ENCODE peak calls at places on chromosomes 5 and 9, in four cellular contexts. S is cardiac muscle cell, O is stomach, C is kidney epithelial cell. T is an unnamed sample. For H3K36me3, the result is how much of the 10 kb centered on the place peaks cover.

GRCh38 chr5:1480217-1480616 is 35.0 kb upstream of the SLC6A3 start:
- DNase-seq in S (peak), O (peak), C (no peak), T (peak)

GRCh38 chr5:178359738-178360137 is 127.1 kb upstream of the PHYKPL start:
- DNase-seq in S (no peak), O (no peak), C (no peak), T (no peak)

GRCh38 chr9:98191615-98192502 is 578 bp downstream of the CORO2A start:
- DNase-seq in S (no peak), O (peak), C (no peak), T (peak)

GRCh38 chr5:115575167-115576070 is 26.9 kb downstream of the TICAM2 start:
- DNase-seq in S (peak), O (no peak), C (peak), T (no peak)

GRCh38 chr5:93717162-93717561 is 24.2 kb downstream of the POU5F2 start:
- DNase-seq in S (peak), O (no peak), C (peak), T (no peak)

GRCh38 chr5:123496892-123497291 is 15.1 kb upstream of the CSNK1G3 start:
- DNase-seq in S (no peak), O (no peak), C (no peak), T (no peak)

GRCh38 chr9:91078041-91078441 is 276.4 kb downstream of the SYK start:
- DNase-seq in S (peak), O (no peak), C (no peak), T (no peak)

GRCh38 chr5:38009754-38010386 is 170.0 kb upstream of the GDNF start:
- DNase-seq in S (no peak), O (no peak), C (no peak), T (no peak)

GRCh38 chr9:13857521-13857920 is 456.4 kb downstream of the NFIB start:
- DNase-seq in S (no peak), O (no peak), C (no peak), T (no peak)

GRCh38 chr5:126124706-126125345 is 298.4 kb upstream of the GRAMD2B start:
- DNase-seq in S (peak), O (no peak), C (peak), T (no peak)

GRCh38 chr9:89999534-90000370 is 394.9 kb downstream of the GADD45G start:
- DNase-seq in S (peak), O (peak), C (no peak), T (peak)

GRCh38 chr9:118961857-118962256 is 407.4 kb downstream of the BRINP1 start:
- DNase-seq in S (no peak), O (no peak), C (peak), T (no peak)

GRCh38 chr5:150562832-150563231 is 54.9 kb downstream of the NDST1 start:
- DNase-seq in S (peak), O (no peak), C (no peak), T (peak)

GRCh38 chr5:82694886-82695285 is 382.3 kb downstream of the TMEM167A start:
- DNase-seq in S (no peak), O (no peak), C (no peak), T (peak)

GRCh38 chr5:132176987-132177386 is 50.7 kb downstream of the P4HA2 start:
- DNase-seq in S (peak), O (no peak), C (no peak), T (no peak)

GRCh38 chr9:136133191-136133958 is 14.7 kb upstream of the TMEM250 start:
- DNase-seq in S (peak), O (no peak), C (no peak), T (no peak)

GRCh38 chr9:131227112-131228058 is 48.9 kb downstream of the FAM78A start:
- DNase-seq in S (peak), O (peak), C (no peak), T (peak)

GRCh38 chr9:14731294-14731981 is 8.9 kb upstream of the CER1 start:
- DNase-seq in S (no peak), O (no peak), C (no peak), T (no peak)

GRCh38 chr5:174741352-174741751 is 17.0 kb downstream of the MSX2 start:
- DNase-seq in S (no peak), O (no peak), C (no peak), T (no peak)

GRCh38 chr9:87592554-87593394 is 95.1 kb downstream of the DAPK1 start:
- DNase-seq in S (peak), O (peak), C (peak), T (peak)

GRCh38 chr5:141598389-141599360 is 20.1 kb downstream of the DIAPH1 start:
- DNase-seq in S (no peak), O (no peak), C (no peak), T (no peak)

DNA sequence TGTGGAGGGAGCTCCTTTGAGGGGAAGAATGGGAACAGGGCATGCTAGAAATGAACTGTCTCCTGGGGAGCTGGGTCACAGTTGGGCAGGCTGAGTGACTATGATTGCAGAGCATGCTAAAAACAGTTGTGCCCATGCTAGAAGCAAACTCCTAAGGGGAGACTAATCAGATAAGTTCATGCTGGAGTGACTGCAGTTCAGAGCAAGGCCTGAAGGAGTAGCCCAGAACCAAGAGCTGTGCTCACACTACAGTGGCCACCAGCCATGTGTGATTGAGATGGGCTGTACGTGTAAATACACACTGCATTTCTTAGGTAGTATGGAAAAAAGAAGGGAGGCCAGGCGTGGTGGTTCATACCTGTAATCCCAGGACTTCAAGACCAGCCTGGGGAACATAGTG is 10.3 kb upstream of the AK1 start:
- DNase-seq in S (no peak), O (no peak), C (no peak), T (no peak)
- TF ChIP-seq CTCF in S (no peak), O (no peak), C (no peak), T (no peak)

GRCh38 chr9:22009563-22009867 is 410 bp upstream of the CDKN2B start:
- DNase-seq in S (no peak), O (no peak), C (no peak), T (no peak)
- H3K36me3 ChIP-seq in S (under half), O (under half), C (under half), T (under half)

DNA sequence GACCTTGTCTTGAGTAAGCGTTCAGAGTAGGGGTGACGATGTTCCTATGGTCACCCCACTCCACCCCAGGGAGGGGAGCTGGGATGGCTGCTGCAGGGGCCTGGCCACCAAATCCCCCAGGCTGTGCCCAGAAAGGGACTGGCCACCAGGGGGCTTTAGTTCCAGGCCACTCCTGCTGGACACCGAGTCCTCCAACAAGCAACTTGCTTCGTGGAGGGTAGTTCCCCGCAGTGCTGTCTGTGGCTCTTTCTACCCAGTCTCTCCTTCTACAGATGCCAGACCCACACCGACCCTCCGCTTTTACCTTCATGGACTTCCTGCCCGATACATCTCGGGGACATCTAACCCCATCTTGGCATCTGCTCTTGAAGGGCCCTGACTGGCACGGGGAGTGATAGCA is 35.7 kb upstream of the GABRP start:
- DNase-seq in S (peak), O (no peak), C (no peak), T (no peak)
- TF ChIP-seq CTCF in S (peak), O (no peak), C (peak), T (peak)

GRCh38 chr5:58922392-58923171 is 339.7 kb downstream of the RAB3C start:
- DNase-seq in S (peak), O (peak), C (no peak), T (peak)

GRCh38 chr5:58924306-58924705 is 341.4 kb downstream of the RAB3C start:
- DNase-seq in S (no peak), O (no peak), C (no peak), T (no peak)

GRCh38 chr5:58925627-58926545 is 343.0 kb downstream of the RAB3C start:
- DNase-seq in S (no peak), O (no peak), C (no peak), T (no peak)

GRCh38 chr5:58921106-58921505 is 338.2 kb downstream of the RAB3C start:
- DNase-seq in S (peak), O (no peak), C (peak), T (no peak)

GRCh38 chr5:58923355-58923754 is 340.5 kb downstream of the RAB3C start:
- DNase-seq in S (no peak), O (no peak), C (no peak), T (no peak)
- H3K36me3 ChIP-seq in S (under half), O (under half), C (under half), T (under half)

DNA sequence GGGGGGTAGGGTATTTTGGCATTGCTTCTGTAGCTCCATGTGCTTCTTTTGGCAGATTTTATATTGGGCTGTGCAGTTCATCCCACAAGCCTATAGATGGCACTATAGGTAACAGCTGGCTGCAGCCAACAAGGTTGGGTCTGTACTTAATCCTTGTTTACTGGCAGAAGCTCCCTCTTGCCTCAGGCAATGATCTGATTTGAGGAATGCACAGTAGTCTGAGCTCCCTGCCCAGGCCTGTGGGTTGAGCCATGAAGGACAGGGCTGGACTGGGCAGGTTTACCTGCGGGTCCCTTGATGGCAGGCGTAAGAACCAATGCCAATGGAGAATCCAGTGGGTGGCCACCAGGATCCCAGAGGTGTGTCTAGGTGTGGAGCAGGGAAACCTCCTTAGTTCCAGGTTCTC is 11.7 kb upstream of the OR1J2 start:
- DNase-seq in S (peak), O (no peak), C (peak), T (no peak)
- TF ChIP-seq CTCF in S (peak), O (peak), C (peak), T (peak)

GRCh38 chr9:106930477-106930876 is 67.5 kb downstream of the ZNF462 start:
- DNase-seq in S (no peak), O (no peak), C (no peak), T (no peak)
- H3K36me3 ChIP-seq in S (half or more), O (under half), C (under half), T (under half)

GRCh38 chr9:92206490-92206889 is 87.0 kb downstream of the IARS1 start:
- DNase-seq in S (peak), O (no peak), C (no peak), T (no peak)

GRCh38 chr9:92208693-92209524 is 84.6 kb downstream of the IARS1 start:
- DNase-seq in S (no peak), O (no peak), C (no peak), T (no peak)
- TF ChIP-seq CTCF in S (no peak), O (no peak), C (no peak), T (no peak)

GRCh38 chr5:9429691-9430215 is 116.1 kb downstream of the SEMA5A start:
- DNase-seq in S (no peak), O (no peak), C (no peak), T (no peak)

GRCh38 chr5:9431496-9432258 is 114.2 kb downstream of the SEMA5A start:
- DNase-seq in S (peak), O (no peak), C (no peak), T (no peak)

GRCh38 chr5:9428272-9428671 is 117.6 kb downstream of the SEMA5A start:
- DNase-seq in S (no peak), O (no peak), C (no peak), T (no peak)

GRCh38 chr5:9431151-9431495 is 114.8 kb downstream of the SEMA5A start:
- DNase-seq in S (no peak), O (no peak), C (no peak), T (no peak)

DNA sequence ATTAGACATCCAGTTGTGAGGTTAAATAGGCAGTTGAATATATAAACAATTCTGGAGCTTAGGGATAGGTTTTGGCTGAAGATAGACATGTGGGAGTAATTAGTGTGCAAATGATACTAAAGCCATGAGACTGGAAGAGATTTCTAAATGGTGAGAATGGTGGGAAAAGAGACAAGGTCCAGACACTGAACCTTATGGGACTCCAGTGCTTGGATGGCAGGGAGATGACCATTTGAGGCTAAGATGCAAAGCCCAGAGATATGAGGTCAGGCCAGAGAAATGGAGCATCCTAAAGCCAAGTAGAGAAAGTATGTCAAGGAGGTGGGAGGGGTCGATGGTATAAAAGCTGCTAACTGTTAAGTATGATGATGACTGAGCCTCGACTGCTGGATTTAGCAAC is 115.6 kb downstream of the SEMA5A start:
- DNase-seq in S (no peak), O (no peak), C (no peak), T (no peak)
- H3K36me3 ChIP-seq in S (under half), O (under half), C (under half), T (under half)

GRCh38 chr5:34838785-34839714 is at the start of gene TTC23L:
- DNase-seq in S (peak), O (peak), C (peak), T (peak)
- TF ChIP-seq CTCF in S (no peak), O (no peak), C (no peak), T (no peak)